ENCODE peak calls at places on chromosomes 12 and 14, in five cellular contexts. S, D, T, F and C are unnamed samples.

GRCh38 chr14:69351385-69351784 is 46.7 kb downstream of the ERH start:
- DNase-seq in D (no peak), F (no peak), T (peak), S (no peak), C (no peak)

GRCh38 chr12:118404876-118405521 is 28.6 kb downstream of the SUDS3 start:
- DNase-seq in D (peak), T (peak), F (peak), S (peak), C (peak)

GRCh38 chr12:117279606-117280005 is 81.8 kb downstream of the NOS1 start:
- DNase-seq in S (no peak), D (no peak), T (no peak), F (no peak), C (no peak)

GRCh38 chr12:3456809-3457208 is 34.2 kb upstream of the PRMT8 start:
- DNase-seq in D (no peak), T (no peak), S (no peak), F (no peak), C (no peak)

GRCh38 chr12:64673490-64674169 is 63.3 kb downstream of the RASSF3 start:
- DNase-seq in S (peak), D (no peak), F (no peak), T (no peak), C (no peak)

GRCh38 chr12:82757059-82757458 is 70.4 kb downstream of the TMTC2 start:
- DNase-seq in D (no peak), S (no peak), T (no peak), F (no peak), C (no peak)

GRCh38 chr12:71152838-71153237 is 5.0 kb downstream of the TSPAN8 start:
- DNase-seq in T (peak), S (peak), F (no peak), D (no peak), C (no peak)

GRCh38 chr12:2589381-2589780 is 205.4 kb upstream of the FKBP4 start:
- DNase-seq in T (no peak), S (no peak), D (no peak), F (no peak), C (no peak)

GRCh38 chr12:66297923-66298322 is 4.4 kb upstream of the HELB start:
- DNase-seq in D (no peak), S (no peak), T (no peak), F (no peak), C (no peak)

GRCh38 chr12:88650715-88651114 is 70.4 kb upstream of the KITLG start:
- DNase-seq in D (no peak), F (no peak), T (peak), S (peak), C (no peak)

GRCh38 chr12:78674311-78675085 is 190.1 kb upstream of the SYT1 start:
- DNase-seq in D (no peak), F (no peak), T (peak), S (peak), C (no peak)

GRCh38 chr12:96070670-96071279 is 35.4 kb upstream of the LTA4H start:
- DNase-seq in T (peak), D (no peak), S (peak), F (no peak), C (no peak)

GRCh38 chr12:101906226-101906625 is 28.8 kb downstream of the DRAM1 start:
- DNase-seq in D (no peak), S (no peak), T (no peak), F (no peak), C (no peak)

GRCh38 chr12:131675126-131676080 is 35.5 kb upstream of the SFSWAP start:
- DNase-seq in D (no peak), S (no peak), F (no peak), T (no peak), C (no peak)

GRCh38 chr12:57224973-57225679 is 4.4 kb upstream of the SHMT2 start:
- DNase-seq in T (peak), S (no peak), D (no peak), F (no peak), C (no peak)

GRCh38 chr12:90897316-90897715 is 57.7 kb downstream of the CCER1 start:
- DNase-seq in F (no peak), T (no peak), D (no peak), S (no peak), C (no peak)

GRCh38 chr12:28159688-28160087 is 30.6 kb upstream of the CCDC91 start:
- DNase-seq in S (no peak), F (no peak), D (no peak), T (no peak), C (no peak)

GRCh38 chr12:31896514-31897039 is 62.6 kb upstream of the RESF1 start:
- DNase-seq in D (no peak), T (peak), F (peak), S (peak), C (no peak)

GRCh38 chr12:104718581-104718980 is 239.5 kb downstream of the SLC41A2 start:
- DNase-seq in T (no peak), D (no peak), S (peak), F (no peak), C (no peak)

GRCh38 chr14:103188691-103189480 is 65.6 kb downstream of the TNFAIP2 start:
- DNase-seq in S (no peak), D (peak), T (peak), F (no peak), C (peak)
- TF ChIP-seq CTCF in S (no peak), D (no peak), T (no peak), F (no peak), C (no peak)

DNA sequence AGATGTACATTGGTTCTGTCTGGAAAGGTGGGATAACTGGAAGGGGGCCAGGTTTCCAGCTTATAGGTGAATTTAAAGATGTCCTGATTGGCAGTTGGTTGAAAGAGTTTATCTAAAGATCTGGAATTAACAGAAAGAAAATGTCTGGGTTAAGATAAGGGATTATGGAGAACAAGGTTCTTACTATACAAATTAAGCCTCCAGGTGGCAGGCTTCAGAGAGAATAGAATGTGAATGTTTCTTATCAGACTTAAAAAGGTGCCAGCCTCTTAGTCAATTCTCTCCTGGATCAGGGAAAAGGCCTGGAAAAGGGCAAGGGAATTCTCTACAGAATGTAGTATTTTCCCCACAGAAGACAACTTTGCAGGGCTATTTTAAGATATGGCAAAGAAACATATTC is 53.1 kb downstream of the CNTN1 start:
- DNase-seq in T (peak), D (no peak), S (no peak), F (no peak), C (no peak)
- TF ChIP-seq CTCF in T (peak), D (no peak), S (no peak), F (no peak), C (no peak)

DNA sequence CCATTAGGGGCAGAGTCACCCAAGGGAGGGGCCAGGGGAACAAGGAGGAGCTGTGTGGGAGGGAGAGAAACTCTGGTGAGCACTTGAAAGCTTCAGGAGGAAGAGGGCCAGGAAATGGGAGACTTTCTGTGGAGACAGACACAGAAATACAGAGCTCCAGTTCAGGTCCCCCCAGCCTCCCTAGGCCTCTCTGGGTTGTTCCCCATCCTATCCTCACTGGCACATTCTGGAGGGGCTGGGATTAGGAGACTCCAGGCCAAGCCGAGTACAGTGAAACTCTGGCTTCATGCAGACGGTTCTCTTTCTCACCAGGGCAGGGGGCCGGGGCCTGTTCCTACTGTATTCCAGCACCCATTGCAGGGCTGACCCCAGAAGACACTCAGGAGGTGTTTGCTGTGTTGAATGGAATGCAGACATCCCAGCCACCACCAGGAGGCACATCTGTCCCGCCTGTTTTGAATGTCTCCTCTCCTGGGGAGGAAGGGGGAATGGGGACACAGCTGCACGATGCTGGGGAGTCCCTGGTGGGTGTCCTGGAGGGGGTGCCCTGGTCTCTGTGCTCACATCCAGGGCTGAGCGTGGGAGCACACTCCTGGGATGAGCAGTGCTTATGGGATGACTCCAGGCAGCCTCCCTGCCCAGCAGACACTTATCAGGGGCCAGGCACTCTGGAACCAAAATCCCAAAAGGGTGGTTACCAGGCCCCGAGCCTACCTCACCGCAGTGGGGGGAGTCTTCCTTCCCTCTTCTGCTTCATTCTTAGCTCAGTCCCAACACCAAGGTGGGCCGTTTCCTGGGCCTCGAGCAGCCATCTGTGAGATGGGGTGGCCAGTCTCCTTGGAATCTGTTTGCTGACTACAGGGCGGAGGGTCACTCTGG is 5.5 kb upstream of the KRT84 start:
- DNase-seq in S (no peak), T (peak), F (no peak), D (no peak), C (no peak)
- TF ChIP-seq CTCF in S (peak), T (peak), F (peak), D (peak), C (peak)

GRCh38 chr14:52602131-52602530 is 49.5 kb downstream of the GPR137C start:
- DNase-seq in T (no peak), F (no peak), S (no peak), D (no peak), C (no peak)
- TF ChIP-seq CTCF in T (no peak), F (no peak), S (no peak), D (no peak), C (no peak)

GRCh38 chr14:29536886-29537511 is 390.6 kb downstream of the PRKD1 start:
- DNase-seq in S (peak), D (no peak), F (no peak), T (peak), C (no peak)
- TF ChIP-seq CTCF in S (peak), D (peak), F (no peak), T (peak), C (peak)

GRCh38 chr14:96051642-96052540 is 12.7 kb downstream of the C14orf132 start:
- DNase-seq in D (no peak), F (no peak), T (peak), S (no peak), C (peak)
- TF ChIP-seq CTCF in D (no peak), F (no peak), T (peak), S (no peak), C (no peak)

DNA sequence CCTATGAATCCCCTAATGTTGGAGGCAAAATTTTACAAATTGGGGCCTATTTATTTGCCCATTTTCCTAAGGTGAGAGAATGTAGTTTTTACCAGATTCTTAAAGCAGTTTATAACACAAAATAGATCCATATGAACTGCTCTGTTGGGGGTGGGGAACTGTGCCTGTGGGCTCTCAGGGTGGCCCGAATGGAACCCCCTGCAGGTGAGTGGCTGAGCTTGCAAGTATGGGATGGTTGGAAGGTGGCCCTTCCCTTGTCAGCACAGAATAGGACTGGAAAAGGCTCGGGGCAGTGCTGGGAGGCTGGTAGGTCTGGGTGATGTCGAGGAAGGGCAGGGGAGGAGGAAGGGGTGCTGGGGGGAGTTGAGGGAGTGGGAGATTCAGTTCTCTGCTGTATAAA is 4.9 kb downstream of the VSX2 start:
- DNase-seq in T (no peak), S (no peak), F (no peak), D (no peak), C (no peak)
- TF ChIP-seq CTCF in T (no peak), S (no peak), F (no peak), D (no peak), C (no peak)

DNA sequence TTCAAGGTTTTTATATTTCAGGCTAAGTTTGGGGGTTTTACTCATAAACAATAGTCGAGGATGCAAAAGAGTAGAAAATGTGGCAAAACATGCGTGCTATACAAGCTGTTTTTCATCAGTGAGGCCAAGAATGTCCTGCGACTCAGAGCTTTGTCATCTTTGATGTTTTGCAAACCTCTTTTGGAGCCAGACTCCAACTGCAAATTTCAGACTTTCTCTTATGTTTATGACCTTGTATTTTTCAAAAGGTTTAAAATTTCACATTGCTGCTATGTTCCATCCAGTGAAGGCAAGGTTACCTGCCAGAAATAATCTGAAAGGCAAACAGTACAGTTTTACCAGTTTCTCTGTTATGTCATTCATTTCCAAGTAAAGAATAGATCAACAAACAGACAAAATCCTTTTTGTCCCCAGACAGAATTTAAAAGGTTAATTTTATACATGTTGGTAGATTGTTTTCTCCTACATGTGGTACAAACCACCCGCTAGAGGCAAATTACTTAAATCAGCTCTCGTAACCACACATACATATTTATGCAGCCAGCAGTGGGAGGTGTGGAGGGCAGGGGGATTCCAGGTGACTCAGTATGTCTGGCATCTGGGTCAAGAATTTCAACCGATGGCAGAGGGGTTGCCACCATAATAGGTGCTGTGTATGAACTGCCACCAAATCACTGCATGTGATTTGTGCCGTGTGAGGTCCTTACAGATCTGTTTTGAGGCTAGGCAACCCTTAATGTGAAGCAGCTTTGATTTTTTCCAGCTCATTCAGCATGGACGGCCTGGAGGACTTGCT is 119.8 kb upstream of the CPM start:
- DNase-seq in T (peak), D (no peak), F (no peak), S (peak), C (no peak)
- TF ChIP-seq CTCF in T (no peak), D (no peak), F (no peak), S (no peak), C (no peak)

DNA sequence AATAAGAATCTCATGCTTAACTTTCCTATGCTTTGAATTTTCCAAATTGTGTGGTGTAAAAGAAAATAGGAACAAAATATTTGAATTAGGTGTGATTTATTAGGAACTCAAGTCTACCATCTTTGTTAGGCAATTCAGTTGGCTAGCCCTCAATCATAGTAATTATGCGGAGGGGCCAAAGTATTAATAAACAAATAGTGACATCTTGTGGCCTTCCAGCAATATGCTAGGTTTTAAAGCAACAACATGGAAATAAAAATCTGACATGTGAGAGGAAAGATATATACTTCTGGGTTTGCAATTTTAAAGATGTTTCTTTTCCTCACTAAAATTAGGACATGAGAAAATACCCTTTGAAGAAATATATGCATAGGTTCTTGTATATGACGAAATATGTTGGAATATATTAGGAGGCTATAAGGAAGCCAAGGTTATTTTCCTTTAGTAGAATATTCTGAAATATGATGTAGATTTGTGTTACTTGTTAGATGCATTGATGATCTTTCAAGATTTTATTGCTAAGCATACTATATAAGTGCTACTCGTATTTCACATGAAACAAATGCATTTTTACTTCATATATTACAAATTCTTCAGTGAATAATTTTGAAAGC is 200.4 kb downstream of the PTPRO start:
- DNase-seq in S (peak), F (no peak), D (no peak), T (peak), C (no peak)
- TF ChIP-seq CTCF in S (peak), F (peak), D (peak), T (peak), C (peak)